ENCODE peak calls at places on chromosomes 2 and 18, in six cellular contexts. One of them, this sample, is unnamed. For H3K4me1, the result is how much of the 10 kb centered on the place peaks cover.

GRCh38 chr2:240429341-240429871 is 6.1 kb upstream of the GPC1 start:
- DNase-seq in A549: no peak
- DNase-seq in CD8-positive, alpha-beta memory T cell: no peak
- DNase-seq in BE2C: no peak
- DNase-seq in cardiac muscle cell: no peak
- DNase-seq in heart right ventricle: no peak
- DNase-seq in this sample: no peak

GRCh38 chr2:171475979-171476378 is 42.0 kb downstream of the DCAF17 start:
- DNase-seq in heart right ventricle: no peak
- DNase-seq in CD8-positive, alpha-beta memory T cell: no peak
- DNase-seq in cardiac muscle cell: no peak
- DNase-seq in BE2C: no peak
- DNase-seq in A549: no peak
- DNase-seq in this sample: no peak

GRCh38 chr2:233065954-233066470 is 5.9 kb downstream of the INPP5D start:
- DNase-seq in cardiac muscle cell: no peak
- DNase-seq in CD8-positive, alpha-beta memory T cell: no peak
- DNase-seq in BE2C: no peak
- DNase-seq in A549: no peak
- DNase-seq in heart right ventricle: no peak
- DNase-seq in this sample: no peak

GRCh38 chr2:168738057-168738456 is 64.4 kb upstream of the NOSTRIN start:
- DNase-seq in CD8-positive, alpha-beta memory T cell: no peak
- DNase-seq in heart right ventricle: no peak
- DNase-seq in BE2C: no peak
- DNase-seq in A549: no peak
- DNase-seq in cardiac muscle cell: peak
- DNase-seq in this sample: peak

GRCh38 chr2:231124833-231125232 is at the start of gene HTR2B:
- DNase-seq in A549: no peak
- DNase-seq in heart right ventricle: no peak
- DNase-seq in BE2C: peak
- DNase-seq in cardiac muscle cell: peak
- DNase-seq in CD8-positive, alpha-beta memory T cell: no peak
- DNase-seq in this sample: peak

GRCh38 chr2:48548871-48549270 is 18.9 kb downstream of the STON1 start:
- DNase-seq in cardiac muscle cell: peak
- DNase-seq in A549: no peak
- DNase-seq in CD8-positive, alpha-beta memory T cell: no peak
- DNase-seq in heart right ventricle: no peak
- DNase-seq in BE2C: no peak
- DNase-seq in this sample: no peak

GRCh38 chr2:47060652-47061170 is 94.4 kb downstream of the STPG4 start:
- DNase-seq in A549: no peak
- DNase-seq in CD8-positive, alpha-beta memory T cell: no peak
- DNase-seq in heart right ventricle: no peak
- DNase-seq in cardiac muscle cell: no peak
- DNase-seq in BE2C: no peak
- DNase-seq in this sample: no peak

GRCh38 chr2:160561551-160562280 is 68.1 kb upstream of the RBMS1 start:
- DNase-seq in BE2C: no peak
- DNase-seq in CD8-positive, alpha-beta memory T cell: no peak
- DNase-seq in A549: no peak
- DNase-seq in cardiac muscle cell: peak
- DNase-seq in heart right ventricle: no peak
- DNase-seq in this sample: no peak

GRCh38 chr2:173427887-173428683 is 73.4 kb downstream of the CDCA7 start:
- DNase-seq in CD8-positive, alpha-beta memory T cell: no peak
- DNase-seq in cardiac muscle cell: peak
- DNase-seq in heart right ventricle: peak
- DNase-seq in BE2C: peak
- DNase-seq in A549: no peak
- DNase-seq in this sample: no peak

GRCh38 chr2:25419678-25420242 is 78.0 kb upstream of the DNMT3A start:
- DNase-seq in heart right ventricle: no peak
- DNase-seq in cardiac muscle cell: no peak
- DNase-seq in CD8-positive, alpha-beta memory T cell: no peak
- DNase-seq in A549: no peak
- DNase-seq in BE2C: no peak
- DNase-seq in this sample: no peak

GRCh38 chr2:24351627-24351938 is 8.8 kb downstream of the ITSN2 start:
- DNase-seq in cardiac muscle cell: no peak
- DNase-seq in heart right ventricle: no peak
- DNase-seq in CD8-positive, alpha-beta memory T cell: no peak
- DNase-seq in BE2C: no peak
- DNase-seq in A549: no peak
- DNase-seq in this sample: no peak

GRCh38 chr18:25352629-25353005 is 651 bp upstream of the ZNF521 start:
- DNase-seq in CD8-positive, alpha-beta memory T cell: no peak
- DNase-seq in A549: no peak
- DNase-seq in BE2C: no peak
- DNase-seq in heart right ventricle: no peak
- DNase-seq in cardiac muscle cell: no peak
- DNase-seq in this sample: no peak

GRCh38 chr18:50154420-50154819 is 40.5 kb downstream of the MYO5B start:
- DNase-seq in heart right ventricle: no peak
- DNase-seq in A549: no peak
- DNase-seq in cardiac muscle cell: no peak
- DNase-seq in BE2C: no peak
- DNase-seq in CD8-positive, alpha-beta memory T cell: no peak
- DNase-seq in this sample: no peak

GRCh38 chr18:903703-904102 is 968 bp upstream of the ADCYAP1 start:
- DNase-seq in CD8-positive, alpha-beta memory T cell: no peak
- DNase-seq in A549: no peak
- DNase-seq in cardiac muscle cell: peak
- DNase-seq in BE2C: peak
- DNase-seq in heart right ventricle: peak
- DNase-seq in this sample: peak

GRCh38 chr2:134540954-134541353 is 177.8 kb downstream of the TMEM163 start:
- DNase-seq in BE2C: no peak
- DNase-seq in heart right ventricle: no peak
- DNase-seq in A549: no peak
- DNase-seq in cardiac muscle cell: no peak
- DNase-seq in CD8-positive, alpha-beta memory T cell: no peak
- DNase-seq in this sample: no peak

DNA sequence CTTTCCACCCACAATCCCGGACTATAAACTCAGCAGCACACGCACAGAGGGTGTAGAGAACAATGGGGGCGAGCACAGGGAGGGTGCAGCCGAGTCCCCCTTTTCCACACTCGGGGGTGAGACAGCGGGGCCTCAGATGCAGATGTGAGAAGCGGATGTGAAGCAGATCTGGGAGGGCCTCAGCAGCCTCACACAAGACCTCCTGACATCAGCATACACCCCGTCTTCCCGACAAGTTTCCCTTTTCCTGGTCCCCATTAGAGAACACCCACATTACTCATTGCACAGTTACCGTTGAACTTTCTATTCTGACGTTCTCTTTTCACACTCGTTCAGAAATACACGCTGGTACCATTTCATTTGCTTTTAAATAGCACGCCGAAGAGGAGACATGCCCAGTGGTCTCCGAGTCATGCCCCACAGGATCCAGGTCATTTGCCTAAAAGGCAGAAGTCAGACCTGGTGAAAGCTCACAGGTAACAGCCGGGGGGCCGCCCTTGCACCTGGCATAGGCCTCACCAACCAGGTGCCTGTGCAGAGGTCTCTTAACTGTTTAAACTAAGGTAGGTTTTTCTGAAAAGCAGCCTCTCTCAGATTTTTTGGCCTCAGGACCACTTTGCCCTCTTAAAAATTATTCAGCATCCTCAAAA is 129.5 kb upstream of the ID2 start:
- DNase-seq in heart right ventricle: no peak
- DNase-seq in A549: no peak
- DNase-seq in BE2C: no peak
- DNase-seq in CD8-positive, alpha-beta memory T cell: no peak
- DNase-seq in cardiac muscle cell: no peak
- DNase-seq in this sample: no peak
- H3K4me3 ChIP-seq in heart right ventricle: no peak
- H3K4me3 ChIP-seq in A549: no peak
- H3K4me3 ChIP-seq in BE2C: no peak
- H3K4me3 ChIP-seq in CD8-positive, alpha-beta memory T cell: no peak
- H3K4me3 ChIP-seq in cardiac muscle cell: no peak
- H3K4me3 ChIP-seq in this sample: no peak

GRCh38 chr18:63182861-63183260 is 136.7 kb downstream of the BCL2 start:
- DNase-seq in A549: no peak
- DNase-seq in CD8-positive, alpha-beta memory T cell: no peak
- DNase-seq in heart right ventricle: no peak
- DNase-seq in cardiac muscle cell: no peak
- DNase-seq in BE2C: no peak
- DNase-seq in this sample: no peak
- H3K4me1 ChIP-seq in A549: under half
- H3K4me1 ChIP-seq in CD8-positive, alpha-beta memory T cell: under half
- H3K4me1 ChIP-seq in heart right ventricle: half or more
- H3K4me1 ChIP-seq in cardiac muscle cell: under half
- H3K4me1 ChIP-seq in BE2C: under half
- H3K4me1 ChIP-seq in this sample: under half

GRCh38 chr18:77208969-77209368 is 40.7 kb upstream of the GALR1 start:
- DNase-seq in A549: no peak
- DNase-seq in BE2C: no peak
- DNase-seq in cardiac muscle cell: peak
- DNase-seq in CD8-positive, alpha-beta memory T cell: peak
- DNase-seq in heart right ventricle: no peak
- DNase-seq in this sample: no peak
- H3K4me3 ChIP-seq in A549: no peak
- H3K4me3 ChIP-seq in BE2C: no peak
- H3K4me3 ChIP-seq in cardiac muscle cell: no peak
- H3K4me3 ChIP-seq in CD8-positive, alpha-beta memory T cell: peak
- H3K4me3 ChIP-seq in heart right ventricle: peak
- H3K4me3 ChIP-seq in this sample: no peak

DNA sequence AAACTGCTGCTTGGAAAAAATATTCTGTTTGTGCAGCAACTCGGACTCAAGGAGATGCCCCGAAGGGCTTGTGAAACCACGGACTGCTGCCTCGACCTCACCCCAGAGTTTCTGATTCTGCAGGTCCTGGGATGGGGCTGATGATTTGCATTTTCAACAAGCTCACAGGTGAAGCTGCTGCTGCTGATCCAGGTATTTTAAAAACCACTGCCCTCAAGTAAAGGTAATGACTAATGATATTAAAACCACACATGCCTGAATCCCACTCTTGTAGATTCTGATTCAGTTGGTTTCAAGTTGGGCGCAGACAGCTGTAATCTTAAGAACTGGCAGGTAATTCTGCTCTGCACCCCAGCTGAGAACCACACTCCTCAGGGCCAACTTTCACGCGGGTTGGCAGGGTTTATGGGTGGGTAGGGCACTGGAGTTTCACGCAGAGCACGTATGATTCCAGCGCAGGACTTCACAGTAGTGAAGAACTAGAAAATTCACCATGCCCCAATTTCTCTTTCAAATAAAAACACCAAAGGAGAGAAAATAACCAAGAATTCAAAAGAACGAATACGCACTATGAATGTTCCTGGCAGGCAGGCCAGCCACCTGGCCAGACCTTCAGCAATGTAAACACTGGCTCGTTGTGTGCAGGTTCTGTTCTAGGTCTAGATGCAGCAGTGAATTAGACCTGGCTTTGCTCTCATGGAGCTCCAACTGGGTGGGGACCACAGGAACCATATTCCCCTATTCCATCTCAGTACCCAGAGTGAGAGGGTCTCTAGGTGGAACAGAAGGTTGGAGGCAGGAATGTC is 74.6 kb upstream of the ZFP36L2 start:
- DNase-seq in A549: no peak
- DNase-seq in BE2C: no peak
- DNase-seq in heart right ventricle: no peak
- DNase-seq in CD8-positive, alpha-beta memory T cell: no peak
- DNase-seq in cardiac muscle cell: no peak
- DNase-seq in this sample: no peak
- H3K4me1 ChIP-seq in A549: under half
- H3K4me1 ChIP-seq in BE2C: under half
- H3K4me1 ChIP-seq in heart right ventricle: half or more
- H3K4me1 ChIP-seq in CD8-positive, alpha-beta memory T cell: under half
- H3K4me1 ChIP-seq in cardiac muscle cell: under half
- H3K4me1 ChIP-seq in this sample: under half

This sample was measured in HAP-1.